ENCODE peak calls at places on chromosomes 6 and 20, in five cellular contexts. X, O, H, K and R are unnamed samples. For H3K4me1, the result is how much of the 10 kb centered on the place peaks cover.

GRCh38 chr6:119161450-119161849 is 83.0 kb upstream of the FAM184A start:
- DNase-seq in X (no peak), O (no peak), H (no peak), K (no peak), R (no peak)

GRCh38 chr6:158706369-158706982 is 56.6 kb downstream of the SYTL3 start:
- DNase-seq in X (no peak), O (peak), H (peak), K (peak), R (peak)

GRCh38 chr20:34604980-34605788 is 46.7 kb downstream of the MAP1LC3A start:
- DNase-seq in X (no peak), O (no peak), H (peak), K (no peak), R (no peak)

GRCh38 chr20:35967979-35968640 is at the start of gene CNBD2:
- DNase-seq in X (no peak), O (no peak), H (no peak), K (no peak), R (no peak)

GRCh38 chr6:35415065-35415880 is 36.9 kb upstream of the FANCE start:
- DNase-seq in X (no peak), O (peak), H (peak), K (peak), R (peak)

GRCh38 chr6:39426057-39426592 is 103.6 kb upstream of the KCNK16 start:
- DNase-seq in X (no peak), O (no peak), H (no peak), K (no peak), R (no peak)

GRCh38 chr6:2237001-2237400 is 8.4 kb downstream of the GMDS start:
- DNase-seq in X (no peak), O (no peak), H (no peak), K (no peak), R (peak)

GRCh38 chr6:21759721-21760120 is 166.2 kb downstream of the SOX4 start:
- DNase-seq in X (no peak), O (no peak), H (no peak), K (no peak), R (no peak)

GRCh38 chr6:118514689-118515088 is 33.4 kb upstream of the PLN start:
- DNase-seq in X (no peak), O (no peak), H (peak), K (no peak), R (no peak)

GRCh38 chr20:46311039-46311650 is 2.8 kb upstream of the CDH22 start:
- DNase-seq in X (no peak), O (no peak), H (no peak), K (no peak), R (no peak)

GRCh38 chr6:137218473-137218916 is 690 bp downstream of the IFNGR1 start:
- DNase-seq in X (no peak), O (no peak), H (peak), K (peak), R (peak)

GRCh38 chr6:45148711-45149341 is 179.3 kb upstream of the RUNX2 start:
- DNase-seq in X (no peak), O (no peak), H (no peak), K (no peak), R (peak)

GRCh38 chr6:151325075-151326050 is 66.0 kb downstream of the ZBTB2 start:
- DNase-seq in X (peak), O (peak), H (peak), K (peak), R (peak)

GRCh38 chr6:56953597-56954388 is 1.1 kb upstream of the BEND6 start:
- DNase-seq in X (no peak), O (peak), H (no peak), K (no peak), R (no peak)

GRCh38 chr6:110646951-110647910 is 168.0 kb downstream of the CDK19 start:
- DNase-seq in X (peak), O (peak), H (no peak), K (no peak), R (no peak)

GRCh38 chr20:24806896-24807676 is 142.0 kb upstream of the CST7 start:
- DNase-seq in X (peak), O (no peak), H (no peak), K (no peak), R (no peak)

GRCh38 chr6:16205377-16206144 is 32.8 kb upstream of the GMPR start:
- DNase-seq in X (no peak), O (no peak), H (peak), K (no peak), R (peak)

GRCh38 chr6:1917628-1918371 is 308.1 kb downstream of the FOXC1 start:
- DNase-seq in X (no peak), O (no peak), H (no peak), K (no peak), R (peak)

GRCh38 chr6:107488875-107489635 is 862 bp upstream of the SOBP start:
- DNase-seq in X (peak), O (peak), H (peak), K (peak), R (peak)

GRCh38 chr20:10665027-10665561 is 8.7 kb downstream of the JAG1 start:
- DNase-seq in X (no peak), O (peak), H (no peak), K (no peak), R (no peak)

GRCh38 chr6:45706319-45706718 is 309.3 kb downstream of the CLIC5 start:
- DNase-seq in X (no peak), O (no peak), H (no peak), K (no peak), R (no peak)

GRCh38 chr20:53387983-53388675 is 205.5 kb downstream of the ZNF217 start:
- DNase-seq in X (no peak), O (no peak), H (no peak), K (no peak), R (no peak)

GRCh38 chr6:101150226-101150625 is 243.3 kb upstream of the GRIK2 start:
- DNase-seq in X (no peak), O (no peak), H (no peak), K (no peak), R (no peak)

GRCh38 chr6:55886185-55886836 is 10.9 kb upstream of the BMP5 start:
- DNase-seq in X (no peak), O (no peak), H (no peak), K (no peak), R (peak)

GRCh38 chr20:2162125-2162822 is 60.6 kb downstream of the STK35 start:
- DNase-seq in X (no peak), O (no peak), H (no peak), K (no peak), R (no peak)

GRCh38 chr20:19692685-19693119 is 65.4 kb upstream of the RIN2 start:
- DNase-seq in X (peak), O (peak), H (peak), K (peak), R (peak)

GRCh38 chr6:144413418-144413817 is 128.3 kb downstream of the UTRN start:
- DNase-seq in X (no peak), O (no peak), H (no peak), K (no peak), R (no peak)

GRCh38 chr20:10553326-10553984 is 118.3 kb downstream of the SLX4IP start:
- DNase-seq in X (peak), O (peak), H (peak), K (peak), R (peak)

GRCh38 chr6:19375613-19376012 is 461.6 kb upstream of the ID4 start:
- DNase-seq in X (no peak), O (no peak), H (no peak), K (no peak), R (no peak)

GRCh38 chr6:142901616-142902015 is 43.4 kb downstream of the HIVEP2 start:
- DNase-seq in X (no peak), O (no peak), H (no peak), K (no peak), R (no peak)

GRCh38 chr6:92847988-92848387 is 571.4 kb downstream of the EPHA7 start:
- DNase-seq in X (no peak), O (peak), H (no peak), K (no peak), R (no peak)

GRCh38 chr6:154909821-154910220 is 85.3 kb upstream of the TIAM2 start:
- DNase-seq in X (no peak), O (no peak), H (no peak), K (no peak), R (peak)

GRCh38 chr6:3259491-3259958 is 778 bp downstream of the PSMG4 start:
- DNase-seq in X (no peak), O (peak), H (peak), K (no peak), R (peak)

GRCh38 chr6:168938546-168938945 is 315.1 kb downstream of the THBS2 start:
- DNase-seq in X (no peak), O (no peak), H (no peak), K (no peak), R (no peak)

GRCh38 chr6:99219788-99220187 is 129.7 kb downstream of the FAXC start:
- DNase-seq in X (no peak), O (peak), H (no peak), K (no peak), R (peak)

GRCh38 chr20:25078662-25079061 is 3.3 kb downstream of the VSX1 start:
- DNase-seq in X (no peak), O (peak), H (no peak), K (no peak), R (no peak)

GRCh38 chr20:37384683-37385174 is 38.8 kb downstream of the SRC start:
- DNase-seq in X (peak), O (peak), H (peak), K (peak), R (peak)

GRCh38 chr6:152552616-152553209 is 84.4 kb downstream of the SYNE1 start:
- DNase-seq in X (peak), O (peak), H (peak), K (peak), R (peak)

GRCh38 chr6:111653961-111654360 is 48.3 kb upstream of the TRAF3IP2 start:
- DNase-seq in X (no peak), O (no peak), H (no peak), K (no peak), R (no peak)

GRCh38 chr6:75855047-75855446 is 106.0 kb downstream of the MYO6 start:
- DNase-seq in X (no peak), O (no peak), H (peak), K (peak), R (peak)
- TF ChIP-seq CTCF in X (peak), O (peak), H (peak), K (peak), R (peak)

DNA sequence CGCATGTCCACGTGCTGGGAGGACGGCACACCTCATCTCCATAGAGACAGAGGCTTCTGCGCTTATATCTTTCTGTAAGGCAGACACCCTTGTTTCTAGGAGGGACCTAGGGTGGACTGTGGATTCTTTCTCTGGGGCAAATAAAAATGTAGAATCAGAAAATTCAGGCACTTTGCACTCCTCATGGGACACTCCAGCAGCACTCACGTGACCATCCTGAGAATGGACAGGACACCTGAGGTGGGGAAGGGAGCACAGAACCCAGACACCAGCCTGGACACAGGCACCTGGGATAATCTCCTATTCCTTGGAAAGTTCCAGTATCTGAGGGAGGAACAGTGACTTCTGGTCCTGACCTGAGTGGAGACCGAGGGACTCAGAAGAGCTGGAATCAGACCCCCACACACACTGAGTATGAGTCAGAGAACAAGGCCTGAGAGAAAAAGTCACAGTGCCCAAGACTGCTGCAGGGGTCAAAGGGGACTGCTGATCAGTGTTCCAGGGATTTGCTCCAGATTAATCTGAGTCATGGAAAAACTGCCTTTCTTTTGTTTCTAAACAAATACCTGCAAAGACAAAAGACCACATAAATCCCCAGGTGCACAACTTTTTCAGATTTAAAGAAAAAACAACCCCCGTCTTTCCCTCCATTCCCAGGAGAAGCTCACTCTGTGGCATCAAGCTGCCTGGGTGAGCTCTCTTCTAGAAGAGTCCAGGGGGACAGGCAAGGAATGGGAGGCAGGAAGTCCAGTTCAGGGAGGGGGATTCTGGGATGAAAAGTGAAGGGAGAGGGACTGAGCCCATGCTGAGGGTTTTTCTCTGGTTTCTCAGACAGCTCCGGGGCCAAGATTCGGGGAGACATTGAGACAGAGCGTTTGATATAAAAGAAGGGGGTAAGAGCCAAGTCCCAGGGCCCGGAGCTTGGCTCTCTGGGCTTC is 35.6 kb upstream of the MICB start:
- DNase-seq in X (no peak), O (no peak), H (no peak), K (no peak), R (no peak)
- H3K27ac ChIP-seq in X (peak), O (no peak), H (peak), K (peak), R (no peak)

DNA sequence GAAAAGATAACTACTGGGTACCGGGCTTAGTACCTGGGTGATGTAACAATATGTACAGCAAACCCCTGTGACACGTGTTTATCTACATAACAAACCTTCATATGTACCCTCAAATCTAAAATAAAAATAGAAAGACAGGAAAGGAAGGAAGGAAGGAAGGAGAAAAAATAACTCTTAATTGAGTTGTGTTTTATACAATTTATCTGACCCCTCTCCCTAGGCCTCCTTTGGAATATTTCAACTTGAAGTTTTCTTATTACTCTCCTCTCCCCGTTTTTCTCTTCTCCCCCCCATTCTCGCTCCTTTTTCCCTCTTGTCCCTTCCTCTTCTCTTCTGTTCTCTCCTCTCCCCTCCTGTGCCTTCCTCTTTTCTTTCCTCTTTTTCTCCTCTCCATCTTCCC is 156.1 kb downstream of the F13A1 start:
- DNase-seq in X (no peak), O (no peak), H (no peak), K (no peak), R (no peak)
- H3K4me1 ChIP-seq in X (under half), O (under half), H (under half), K (under half), R (under half)

GRCh38 chr6:84346372-84346771 is 118.9 kb upstream of the CEP162 start:
- DNase-seq in X (no peak), O (no peak), H (no peak), K (no peak), R (no peak)
- TF ChIP-seq CTCF in X (no peak), O (no peak), H (no peak), K (no peak), R (peak)